ENCODE peak calls at places on chromosomes 7 and 10, in five cellular contexts. One of them, this sample, is unnamed.
A peak's percentile ranks its signal among the peaks of the same experiment; 100 is the strongest.

GRCh38 chr7:141076377-141076776 is 2.5 kb downstream of the TMEM178B start:
- DNase-seq in anterior cingulate cortex: peak; percentile 20
- DNase-seq in activated CD4-positive, CD25-positive, alpha-beta regulatory T cell: no peak
- DNase-seq in NCI-H2029 treated with DMSO at 0.1 percent for 48 hours: peak; percentile 77
- DNase-seq in EH: no peak
- DNase-seq in this sample: no peak

GRCh38 chr10:72637398-72637857 is 11.5 kb upstream of the MICU1 start:
- DNase-seq in NCI-H2029 treated with DMSO at 0.1 percent for 48 hours: no peak
- DNase-seq in EH: peak; percentile 85
- DNase-seq in activated CD4-positive, CD25-positive, alpha-beta regulatory T cell: no peak
- DNase-seq in anterior cingulate cortex: no peak
- DNase-seq in this sample: peak; percentile 42

GRCh38 chr7:100682991-100683658 is 9.6 kb downstream of the GNB2 start:
- DNase-seq in anterior cingulate cortex: no peak
- DNase-seq in EH: no peak
- DNase-seq in NCI-H2029 treated with DMSO at 0.1 percent for 48 hours: no peak
- DNase-seq in activated CD4-positive, CD25-positive, alpha-beta regulatory T cell: no peak
- DNase-seq in this sample: no peak

GRCh38 chr10:119270893-119271361 is 63.6 kb downstream of the GRK5 start:
- DNase-seq in activated CD4-positive, CD25-positive, alpha-beta regulatory T cell: no peak
- DNase-seq in EH: no peak
- DNase-seq in anterior cingulate cortex: no peak
- DNase-seq in NCI-H2029 treated with DMSO at 0.1 percent for 48 hours: no peak
- DNase-seq in this sample: no peak

GRCh38 chr7:3722396-3722846 is 421.4 kb downstream of the SDK1 start:
- DNase-seq in NCI-H2029 treated with DMSO at 0.1 percent for 48 hours: no peak
- DNase-seq in anterior cingulate cortex: peak; percentile 6
- DNase-seq in activated CD4-positive, CD25-positive, alpha-beta regulatory T cell: no peak
- DNase-seq in EH: no peak
- DNase-seq in this sample: peak; percentile 51

GRCh38 chr10:69409968-69410367 is 6.8 kb downstream of the TACR2 start:
- DNase-seq in NCI-H2029 treated with DMSO at 0.1 percent for 48 hours: no peak
- DNase-seq in anterior cingulate cortex: no peak
- DNase-seq in EH: no peak
- DNase-seq in activated CD4-positive, CD25-positive, alpha-beta regulatory T cell: no peak
- DNase-seq in this sample: no peak

GRCh38 chr7:40586197-40586596 is 451.4 kb downstream of the SUGCT start:
- DNase-seq in anterior cingulate cortex: no peak
- DNase-seq in EH: peak; percentile 88
- DNase-seq in activated CD4-positive, CD25-positive, alpha-beta regulatory T cell: no peak
- DNase-seq in NCI-H2029 treated with DMSO at 0.1 percent for 48 hours: no peak
- DNase-seq in this sample: peak; percentile 67

GRCh38 chr10:112524637-112525036 is 77.6 kb downstream of the VTI1A start:
- DNase-seq in EH: peak; percentile 54
- DNase-seq in activated CD4-positive, CD25-positive, alpha-beta regulatory T cell: no peak
- DNase-seq in anterior cingulate cortex: no peak
- DNase-seq in NCI-H2029 treated with DMSO at 0.1 percent for 48 hours: no peak
- DNase-seq in this sample: no peak

GRCh38 chr10:3784510-3785250 is at the start of gene KLF6:
- DNase-seq in EH: peak; percentile 49
- DNase-seq in anterior cingulate cortex: peak; percentile 55
- DNase-seq in activated CD4-positive, CD25-positive, alpha-beta regulatory T cell: no peak
- DNase-seq in NCI-H2029 treated with DMSO at 0.1 percent for 48 hours: no peak
- DNase-seq in this sample: no peak

GRCh38 chr10:3136336-3136735 is 36.2 kb downstream of the PITRM1 start:
- DNase-seq in NCI-H2029 treated with DMSO at 0.1 percent for 48 hours: no peak
- DNase-seq in EH: no peak
- DNase-seq in activated CD4-positive, CD25-positive, alpha-beta regulatory T cell: no peak
- DNase-seq in anterior cingulate cortex: peak; percentile 22
- DNase-seq in this sample: no peak

GRCh38 chr10:131892817-131893675 is 7.8 kb upstream of the PPP2R2D start:
- DNase-seq in anterior cingulate cortex: no peak
- DNase-seq in EH: no peak
- DNase-seq in activated CD4-positive, CD25-positive, alpha-beta regulatory T cell: no peak
- DNase-seq in NCI-H2029 treated with DMSO at 0.1 percent for 48 hours: no peak
- DNase-seq in this sample: no peak

GRCh38 chr10:77799352-77799751 is 127.2 kb downstream of the DLG5 start:
- DNase-seq in anterior cingulate cortex: no peak
- DNase-seq in NCI-H2029 treated with DMSO at 0.1 percent for 48 hours: no peak
- DNase-seq in activated CD4-positive, CD25-positive, alpha-beta regulatory T cell: no peak
- DNase-seq in EH: no peak
- DNase-seq in this sample: no peak